ENCODE peak calls at places on chromosomes 12 and 14, in seven cellular contexts. M is fibroblast of lung, E is foreskin keratinocyte, Q is glutamatergic neuron, R is lung, B is progenitor cell of endocrine pancreas, I is A673. T is an unnamed sample.

GRCh38 chr14:98494582-98494981 is 777.4 kb downstream of the BCL11B start:
- DNase-seq in M (no peak), Q (no peak), I (peak; percentile 52), B (no peak), E (peak; percentile 87), R (no peak), T (no peak)

GRCh38 chr14:78399316-78399889 is 229.2 kb downstream of the NRXN3 start:
- DNase-seq in B (peak; percentile 43), I (peak; percentile 33), R (no peak), E (no peak), Q (no peak), M (peak; percentile 0), T (no peak)

GRCh38 chr12:95695741-95696140 is 94.8 kb downstream of the NTN4 start:
- DNase-seq in B (no peak), M (no peak), R (no peak), E (no peak), Q (no peak), I (no peak), T (no peak)

GRCh38 chr12:93526786-93527428 is 45.6 kb upstream of the SOCS2 start:
- DNase-seq in E (peak; percentile 79), Q (no peak), R (peak; percentile 38), B (no peak), M (peak; percentile 95), I (peak; percentile 55), T (no peak)

GRCh38 chr14:54893151-54893760 is 9.4 kb downstream of the GCH1 start:
- DNase-seq in R (no peak), B (no peak), M (peak; percentile 58), Q (no peak), I (peak; percentile 73), E (peak; percentile 60), T (no peak)

GRCh38 chr14:61461808-61462275 is 140.5 kb downstream of the PRKCH start:
- DNase-seq in B (peak; percentile 21), I (peak; percentile 80), E (no peak), M (peak; percentile 85), R (no peak), Q (no peak), T (no peak)

GRCh38 chr14:62655161-62655560 is 390.1 kb downstream of the KCNH5 start:
- DNase-seq in B (no peak), M (peak; percentile 19), E (no peak), R (no peak), I (peak; percentile 52), Q (no peak), T (no peak)

GRCh38 chr12:30461011-30461670 is 234.5 kb downstream of the IPO8 start:
- DNase-seq in I (no peak), E (no peak), M (no peak), R (no peak), Q (no peak), B (no peak), T (no peak)

GRCh38 chr14:75113932-75114539 is 12.8 kb downstream of the NEK9 start:
- DNase-seq in M (no peak), B (no peak), I (no peak), E (no peak), Q (no peak), R (no peak), T (no peak)

GRCh38 chr12:88111074-88111652 is 30.7 kb downstream of the CEP290 start:
- DNase-seq in R (no peak), B (no peak), E (peak; percentile 21), I (peak; percentile 49), Q (no peak), M (peak; percentile 71), T (no peak)

GRCh38 chr12:78759387-78759786 is 105.2 kb upstream of the SYT1 start:
- DNase-seq in Q (no peak), I (peak; percentile 29), E (peak; percentile 3), R (no peak), B (no peak), M (peak; percentile 21), T (no peak)

GRCh38 chr14:95480887-95481226 is 35.6 kb downstream of the SYNE3 start:
- DNase-seq in B (no peak), M (no peak), R (no peak), I (no peak), Q (no peak), E (no peak), T (no peak)

GRCh38 chr12:14993537-14994266 is 20.9 kb downstream of the PDE6H start:
- DNase-seq in M (peak; percentile 19), R (no peak), Q (no peak), I (no peak), B (no peak), E (no peak), T (no peak)

GRCh38 chr14:37588956-37589737 is 5.9 kb downstream of the FOXA1 start:
- DNase-seq in E (no peak), R (no peak), M (no peak), B (no peak), I (no peak), Q (no peak), T (no peak)

GRCh38 chr12:78928200-78929074 is 63.9 kb downstream of the SYT1 start:
- DNase-seq in B (no peak), I (peak; percentile 64), M (peak; percentile 98), Q (no peak), R (no peak), E (peak; percentile 95), T (no peak)

GRCh38 chr14:71286126-71286525 is 378.9 kb downstream of the PCNX1 start:
- DNase-seq in E (no peak), I (no peak), R (no peak), Q (no peak), M (no peak), B (no peak), T (no peak)

GRCh38 chr12:32125455-32126084 is 18.9 kb downstream of the BICD1 start:
- DNase-seq in I (no peak), Q (no peak), E (peak; percentile 26), M (no peak), B (no peak), R (no peak), T (no peak)

GRCh38 chr14:77040995-77041744 is 12.7 kb upstream of the IRF2BPL start:
- DNase-seq in R (no peak), I (no peak), B (no peak), M (no peak), Q (no peak), E (no peak), T (no peak)

GRCh38 chr12:25052191-25053020 is 103.5 kb upstream of the BCAT1 start:
- DNase-seq in R (peak; percentile 36), M (no peak), E (no peak), B (no peak), I (no peak), Q (no peak), T (no peak)

GRCh38 chr14:90819734-90820393 is 3.6 kb upstream of the TTC7B start:
- DNase-seq in I (no peak), M (no peak), Q (no peak), E (no peak), R (no peak), B (no peak), T (no peak)

GRCh38 chr12:9334026-9334692 is 126.0 kb upstream of the PZP start:
- DNase-seq in M (peak; percentile 60), R (no peak), I (no peak), E (peak; percentile 50), B (no peak), Q (no peak), T (no peak)

GRCh38 chr12:19369691-19370148 is 69.6 kb upstream of the AEBP2 start:
- DNase-seq in B (no peak), R (no peak), E (no peak), I (no peak), Q (no peak), M (peak; percentile 85), T (no peak)

GRCh38 chr12:75818863-75819262 is 212.7 kb downstream of the PHLDA1 start:
- DNase-seq in B (no peak), I (no peak), E (no peak), Q (no peak), R (no peak), M (no peak), T (no peak)

GRCh38 chr12:5556033-5556614 is 124.2 kb downstream of the NTF3 start:
- DNase-seq in R (no peak), E (no peak), M (no peak), Q (peak; percentile 59), I (peak; percentile 27), B (no peak), T (no peak)

GRCh38 chr14:61466249-61466904 is 145.0 kb downstream of the PRKCH start:
- DNase-seq in B (no peak), I (no peak), E (peak; percentile 70), Q (no peak), R (peak; percentile 45), M (peak; percentile 99), T (no peak)

GRCh38 chr12:98646165-98646764 is 1.2 kb downstream of the APAF1 start:
- DNase-seq in I (peak; percentile 60), R (no peak), M (peak; percentile 34), E (peak; percentile 8), Q (no peak), B (no peak), T (no peak)

GRCh38 chr14:97218713-97219355 is 421.7 kb downstream of the VRK1 start:
- DNase-seq in Q (peak; percentile 47), R (no peak), B (peak; percentile 28), I (peak; percentile 57), M (no peak), E (no peak), T (no peak)

GRCh38 chr14:25896777-25897176 is 701.1 kb downstream of the NOVA1 start:
- DNase-seq in M (no peak), I (no peak), Q (no peak), R (no peak), B (no peak), E (no peak), T (no peak)

DNA sequence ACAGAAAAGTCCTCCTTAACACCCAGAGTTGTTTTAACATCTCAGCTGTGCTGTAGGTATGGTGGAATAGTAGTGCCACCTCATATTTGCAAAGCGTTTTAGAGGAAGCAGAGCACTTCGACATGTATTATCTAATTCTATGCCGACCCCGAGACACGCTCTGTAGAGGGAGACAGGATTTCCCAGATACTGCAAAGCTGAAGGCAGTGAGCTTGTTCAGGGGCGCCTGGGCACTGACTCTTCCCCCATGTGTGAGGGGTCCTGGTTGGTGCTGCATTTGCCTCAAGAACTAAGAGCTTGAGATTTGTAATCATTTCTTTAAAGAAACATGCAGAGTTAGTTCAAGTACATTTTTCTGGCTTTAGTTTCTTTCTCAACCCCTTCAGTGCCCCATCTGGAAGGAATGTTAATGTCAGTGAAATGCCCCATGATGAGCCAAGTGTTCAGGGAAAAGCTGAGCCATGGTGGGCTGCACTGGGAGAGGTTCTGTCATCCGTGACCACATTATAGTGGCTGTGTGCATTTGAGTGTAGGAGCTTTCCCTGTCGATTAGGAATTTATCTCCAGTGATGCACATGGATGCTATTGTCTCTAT is 66.3 kb downstream of the MBIP start:
- DNase-seq in R (no peak), E (no peak), Q (no peak), I (no peak), B (no peak), M (peak; percentile 6), T (no peak)
- TF ChIP-seq CTCF in R (no peak), E (peak; percentile 41), Q (no peak), I (no peak), B (peak; percentile 30), M (peak; percentile 24), T (peak; percentile 21)

GRCh38 chr12:107404981-107405380 is 280.6 kb upstream of the PWP1 start:
- DNase-seq in M (peak; percentile 8), B (no peak), E (no peak), I (peak; percentile 70), Q (no peak), R (no peak), T (no peak)
- TF ChIP-seq CTCF in M (peak; percentile 22), B (peak; percentile 44), E (peak; percentile 97), I (peak; percentile 84), Q (no peak), R (no peak), T (peak; percentile 16)

GRCh38 chr12:48286665-48287064 is 64.1 kb downstream of the ZNF641 start:
- DNase-seq in R (no peak), E (no peak), I (peak; percentile 47), Q (no peak), M (no peak), B (no peak), T (no peak)
- TF ChIP-seq CTCF in R (no peak), E (peak; percentile 46), I (peak; percentile 59), Q (no peak), M (peak; percentile 28), B (peak; percentile 47), T (peak; percentile 30)

GRCh38 chr14:103628221-103628683 is 759 bp upstream of the KLC1 start:
- DNase-seq in Q (peak; percentile 77), I (no peak), E (no peak), R (peak; percentile 75), M (peak; percentile 77), B (peak; percentile 41), T (peak; percentile 88)
- TF ChIP-seq CTCF in Q (no peak), I (no peak), E (no peak), R (no peak), M (no peak), B (no peak), T (no peak)